ENCODE peak calls at places on chromosomes 11 and 22, in eight cellular contexts. C is pancreas, N is H9, K is cardiac muscle cell, W is sigmoid colon, Q is aorta, O is dorsolateral prefrontal cortex, A is iPS DF 6.9. B is an unnamed sample.
A peak's percentile ranks its signal among the peaks of the same experiment; 100 is the strongest.

GRCh38 chr11:65132988-65133700 is 1.2 kb downstream of the SYVN1 start:
- DNase-seq in K (no peak), O (no peak), A (no peak), N (peak; percentile 83), W (peak; percentile 69), C (peak; percentile 85), Q (peak; percentile 61), B (peak; percentile 62)

GRCh38 chr11:40125054-40125453 is 1334.4 kb downstream of the LRRC4C start:
- DNase-seq in K (no peak), C (no peak), W (no peak), N (no peak), A (no peak), O (no peak), Q (no peak), B (no peak)

GRCh38 chr22:49693848-49694247 is 133.8 kb downstream of the BRD1 start:
- DNase-seq in C (no peak), O (no peak), A (no peak), K (no peak), W (no peak), N (no peak), Q (no peak), B (no peak)

GRCh38 chr22:50670513-50670912 is 2.1 kb upstream of the SHANK3 start:
- DNase-seq in C (no peak), A (no peak), W (no peak), K (no peak), N (no peak), O (no peak), Q (no peak), B (no peak)

GRCh38 chr11:44774131-44774530 is 47.4 kb downstream of the TSPAN18 start:
- DNase-seq in N (peak; percentile 79), W (peak; percentile 89), K (peak; percentile 33), Q (no peak), A (no peak), O (no peak), C (no peak), B (peak; percentile 28)

GRCh38 chr22:47149976-47150375 is 387.5 kb downstream of the TBC1D22A start:
- DNase-seq in Q (no peak), K (no peak), W (no peak), A (no peak), N (no peak), C (no peak), O (no peak), B (peak; percentile 19)

GRCh38 chr11:8714622-8715225 is 32.1 kb downstream of the RPL27A start:
- DNase-seq in O (no peak), A (no peak), C (no peak), W (no peak), N (no peak), K (no peak), Q (no peak), B (no peak)

GRCh38 chr11:71130106-71130505 is 122.3 kb downstream of the SHANK2 start:
- DNase-seq in K (no peak), O (no peak), C (no peak), N (no peak), Q (no peak), W (no peak), A (no peak), B (no peak)

GRCh38 chr22:49448546-49448945 is 379.1 kb downstream of the BRD1 start:
- DNase-seq in Q (peak; percentile 51), W (no peak), N (no peak), C (no peak), O (peak; percentile 83), K (no peak), A (no peak), B (no peak)

GRCh38 chr11:47330002-47330911 is 22.2 kb downstream of the MYBPC3 start:
- DNase-seq in K (no peak), O (no peak), N (peak; percentile 43), A (no peak), W (no peak), Q (peak; percentile 60), C (no peak), B (peak; percentile 83)

GRCh38 chr11:106642331-106642730 is 375.9 kb downstream of the GUCY1A2 start:
- DNase-seq in K (no peak), A (no peak), N (no peak), Q (no peak), O (no peak), C (no peak), W (no peak), B (no peak)

GRCh38 chr11:102485095-102485722 is 32.6 kb upstream of the TMEM123 start:
- DNase-seq in N (no peak), K (no peak), O (no peak), A (no peak), C (no peak), Q (no peak), W (no peak), B (no peak)

GRCh38 chr11:64796047-64796756 is 6.8 kb downstream of the MAP4K2 start:
- DNase-seq in W (no peak), Q (peak; percentile 74), A (no peak), C (no peak), O (no peak), N (no peak), K (no peak), B (no peak)

GRCh38 chr11:1070594-1071462 is 3.8 kb upstream of the MUC2 start:
- DNase-seq in A (no peak), Q (no peak), K (no peak), C (no peak), O (no peak), W (peak; percentile 40), N (no peak), B (no peak)

GRCh38 chr11:28632338-28632737 is 524.1 kb downstream of the METTL15 start:
- DNase-seq in Q (no peak), C (no peak), A (no peak), K (no peak), W (no peak), O (no peak), N (no peak), B (no peak)

GRCh38 chr11:62592216-62592815 is 993 bp upstream of the TUT1 start:
- DNase-seq in C (no peak), O (no peak), A (no peak), N (no peak), Q (no peak), W (no peak), K (no peak), B (no peak)

GRCh38 chr22:19604711-19605268 is 80.6 kb upstream of the CLDN5 start:
- DNase-seq in O (no peak), Q (no peak), K (peak; percentile 40), C (no peak), A (no peak), N (no peak), W (no peak), B (no peak)

GRCh38 chr11:78202733-78203167 is 14.0 kb downstream of the USP35 start:
- DNase-seq in K (no peak), A (no peak), Q (no peak), C (no peak), O (no peak), N (no peak), W (peak; percentile 29), B (no peak)

GRCh38 chr11:15967166-15967565 is 389.2 kb downstream of the SOX6 start:
- DNase-seq in O (no peak), Q (no peak), N (no peak), A (no peak), C (no peak), K (no peak), W (no peak), B (no peak)

GRCh38 chr11:114260077-114260476 is 36.1 kb upstream of the NNMT start:
- DNase-seq in W (no peak), C (no peak), N (no peak), O (no peak), K (no peak), Q (no peak), A (no peak), B (no peak)
- H3K27ac ChIP-seq in W (peak overlapping the region; percentile 78), C (no peak overlapping the region), N (no peak overlapping the region), O (peak overlapping the region; percentile 55), K (no peak overlapping the region), Q (peak overlapping the region; percentile 3), A (no peak overlapping the region), B (no peak overlapping the region)

GRCh38 chr11:95345651-95346050 is 114.6 kb upstream of the SESN3 start:
- DNase-seq in W (no peak), A (no peak), K (no peak), Q (no peak), N (no peak), C (no peak), O (no peak), B (no peak)

GRCh38 chr11:95341246-95341645 is 110.2 kb upstream of the SESN3 start:
- DNase-seq in W (no peak), N (no peak), O (no peak), K (no peak), Q (no peak), C (no peak), A (no peak), B (peak; percentile 24)

GRCh38 chr11:95345243-95345642 is 114.2 kb upstream of the SESN3 start:
- DNase-seq in Q (no peak), C (no peak), W (no peak), O (no peak), K (no peak), A (no peak), N (no peak), B (no peak)

GRCh38 chr11:95349345-95349942 is 118.4 kb upstream of the SESN3 start:
- DNase-seq in N (no peak), A (no peak), C (no peak), Q (no peak), W (no peak), K (no peak), O (no peak), B (no peak)

DNA sequence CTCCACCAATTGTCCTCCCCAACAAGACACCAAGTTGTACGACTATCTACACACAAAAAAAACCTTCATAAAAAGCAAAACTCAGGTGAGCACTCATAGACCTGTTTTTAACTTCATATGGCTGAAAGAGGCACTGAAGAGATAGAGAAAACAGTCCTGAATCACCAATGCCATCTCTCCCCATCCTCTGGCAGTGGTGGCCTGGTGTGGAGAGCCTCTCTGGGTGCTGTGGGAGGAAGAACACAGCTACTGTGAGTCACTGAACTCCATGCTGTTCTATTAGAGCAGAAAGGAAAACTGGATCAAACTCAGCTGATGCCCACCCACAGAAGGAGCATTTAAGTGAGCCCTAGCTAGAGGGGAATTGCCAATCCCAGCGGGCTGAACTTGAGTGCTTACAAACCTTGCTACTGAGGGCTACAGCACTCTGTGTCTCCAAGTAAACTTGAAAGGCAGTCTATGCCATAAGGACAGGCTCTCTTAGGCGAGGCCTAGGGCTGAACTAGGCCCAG is 115.3 kb upstream of the SESN3 start:
- DNase-seq in C (no peak), A (no peak), N (no peak), O (no peak), K (no peak), Q (no peak), W (no peak), B (no peak)
- H3K27ac ChIP-seq in C (no peak overlapping the region), A (no peak overlapping the region), N (no peak overlapping the region), O (no peak overlapping the region), K (no peak overlapping the region), Q (no peak overlapping the region), W (no peak overlapping the region), B (no peak overlapping the region)

GRCh38 chr11:115390441-115390840 is 113.8 kb downstream of the CADM1 start:
- DNase-seq in N (no peak), C (no peak), Q (no peak), W (no peak), K (no peak), A (no peak), O (no peak), B (no peak)
- H3K27ac ChIP-seq in N (no peak overlapping the region), C (no peak overlapping the region), Q (no peak overlapping the region), W (no peak overlapping the region), K (no peak overlapping the region), A (no peak overlapping the region), O (no peak overlapping the region), B (no peak overlapping the region)

DNA sequence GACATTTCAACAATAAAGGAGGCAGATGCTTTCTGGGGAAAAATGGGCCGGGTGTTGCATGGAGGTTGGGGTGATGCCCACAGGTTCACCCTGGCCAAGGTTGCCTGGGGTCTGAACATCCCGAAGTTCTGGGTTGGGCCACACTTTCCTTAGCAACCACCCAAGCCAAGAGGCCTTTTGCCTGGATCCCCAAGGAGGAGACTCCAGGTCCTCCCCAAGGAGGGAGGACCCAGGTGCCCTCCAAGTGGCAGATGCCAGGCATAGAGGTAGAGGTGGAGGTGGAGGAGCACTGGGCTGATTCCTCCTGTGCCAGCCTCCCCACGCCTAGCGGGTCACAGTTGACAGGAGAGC is 1.2 kb downstream of the CYB5R3 start:
- DNase-seq in O (no peak), Q (no peak), A (no peak), W (no peak), K (no peak), N (no peak), C (no peak), B (no peak)
- H3K27ac ChIP-seq in O (peak overlapping the region; percentile 70), Q (peak overlapping the region; percentile 84), A (no peak overlapping the region), W (peak overlapping the region; percentile 98), K (no peak overlapping the region), N (no peak overlapping the region), C (no peak overlapping the region), B (no peak overlapping the region)